ENCODE peak calls at places on chromosomes 5 and 9, in ten cellular contexts. B is left ventricle myocardium superior; N is H54; P is LoVo; I is astrocyte of the spinal cord; R is GM13977; T is effector CD4-positive, alpha-beta T cell; O is ELR; G is bronchial epithelial cell; E is activated naive CD8-positive, alpha-beta T cell treated with anti-CD3 and anti-CD28 coated beads, Interleukin-2, amount 50 U/mL, for 16 hours. U is an unnamed sample.
A peak's percentile ranks its signal among the peaks of the same experiment; 100 is the strongest.

GRCh38 chr9:99181621-99182020 is 40.1 kb downstream of the ALG2 start:
- DNase-seq in T (no peak), I (peak; percentile 64), N (no peak), P (no peak), O (peak; percentile 67), G (no peak), B (no peak), E (no peak), R (peak; percentile 53), U (no peak)

GRCh38 chr5:145945620-145946111 is 9.3 kb downstream of the SH3RF2 start:
- DNase-seq in N (no peak), B (no peak), P (no peak), O (no peak), R (no peak), T (no peak), G (no peak), I (no peak), E (no peak), U (no peak)

GRCh38 chr9:80351612-80352011 is 779.8 kb downstream of the TLE4 start:
- DNase-seq in T (no peak), G (no peak), B (no peak), N (no peak), E (no peak), O (no peak), I (no peak), R (no peak), P (no peak), U (no peak)

GRCh38 chr9:128254855-128255759 is 20.7 kb downstream of the GOLGA2 start:
- DNase-seq in O (peak; percentile 78), P (peak; percentile 47), I (peak; percentile 43), B (peak; percentile 83), T (peak; percentile 51), R (peak; percentile 82), N (peak; percentile 95), G (no peak), E (no peak), U (no peak)

GRCh38 chr5:6436715-6437340 is 11.8 kb upstream of the UBE2QL1 start:
- DNase-seq in E (no peak), O (peak; percentile 6), P (peak; percentile 36), T (no peak), B (no peak), I (no peak), G (no peak), N (no peak), R (no peak), U (no peak)

GRCh38 chr5:65041296-65042158 is 272.8 kb downstream of the CWC27 start:
- DNase-seq in P (no peak), G (no peak), R (no peak), B (no peak), O (peak; percentile 76), T (no peak), E (no peak), N (no peak), I (peak; percentile 32), U (peak; percentile 23)

GRCh38 chr5:142167458-142167857 is 58.9 kb downstream of the NDFIP1 start:
- DNase-seq in B (no peak), G (no peak), R (no peak), E (no peak), T (no peak), N (no peak), P (no peak), O (peak; percentile 43), I (no peak), U (no peak)

GRCh38 chr5:61311056-61311455 is 21.0 kb upstream of the ZSWIM6 start:
- DNase-seq in E (no peak), O (no peak), I (no peak), R (no peak), B (no peak), N (no peak), P (no peak), T (no peak), G (no peak), U (no peak)

GRCh38 chr5:150511641-150512367 is 3.9 kb downstream of the NDST1 start:
- DNase-seq in P (peak; percentile 53), G (peak; percentile 75), T (no peak), B (peak; percentile 63), O (peak; percentile 64), N (peak; percentile 86), E (no peak), I (peak; percentile 73), R (no peak), U (no peak)

U was measured in SIG-M5.